ENCODE peak calls at places on chromosomes 4 and X, in six cellular contexts. One of them, this sample, is unnamed.

GRCh38 chr4:128320656-128321055 is 33.0 kb upstream of the PGRMC2 start:
- DNase-seq in left ventricle myocardium inferior: no peak
- DNase-seq in CD4-positive, alpha-beta T cell: no peak
- DNase-seq in AG09309: no peak
- DNase-seq in dorsolateral prefrontal cortex: no peak
- DNase-seq in stomach: no peak
- DNase-seq in this sample: no peak

GRCh38 chr4:108450236-108450898 is 170.0 kb upstream of the RPL34 start:
- DNase-seq in left ventricle myocardium inferior: no peak
- DNase-seq in CD4-positive, alpha-beta T cell: no peak
- DNase-seq in AG09309: no peak
- DNase-seq in dorsolateral prefrontal cortex: no peak
- DNase-seq in stomach: no peak
- DNase-seq in this sample: no peak

GRCh38 chr4:174646326-174646725 is 124.0 kb upstream of the HPGD start:
- DNase-seq in left ventricle myocardium inferior: no peak
- DNase-seq in CD4-positive, alpha-beta T cell: no peak
- DNase-seq in AG09309: no peak
- DNase-seq in dorsolateral prefrontal cortex: no peak
- DNase-seq in stomach: no peak
- DNase-seq in this sample: no peak

GRCh38 chr4:148445903-148446261 is 3.7 kb upstream of the NR3C2 start:
- DNase-seq in left ventricle myocardium inferior: no peak
- DNase-seq in CD4-positive, alpha-beta T cell: no peak
- DNase-seq in AG09309: no peak
- DNase-seq in dorsolateral prefrontal cortex: no peak
- DNase-seq in stomach: no peak
- DNase-seq in this sample: no peak

GRCh38 chr4:4422856-4423485 is 36.1 kb downstream of the NSG1 start:
- DNase-seq in left ventricle myocardium inferior: no peak
- DNase-seq in CD4-positive, alpha-beta T cell: no peak
- DNase-seq in AG09309: no peak
- DNase-seq in dorsolateral prefrontal cortex: peak
- DNase-seq in stomach: no peak
- DNase-seq in this sample: no peak

GRCh38 chr4:11608992-11609391 is 180.3 kb upstream of the HS3ST1 start:
- DNase-seq in left ventricle myocardium inferior: no peak
- DNase-seq in CD4-positive, alpha-beta T cell: no peak
- DNase-seq in AG09309: no peak
- DNase-seq in dorsolateral prefrontal cortex: no peak
- DNase-seq in stomach: no peak
- DNase-seq in this sample: no peak

GRCh38 chr4:107036602-107037151 is 564 bp upstream of the DKK2 start:
- DNase-seq in left ventricle myocardium inferior: no peak
- DNase-seq in CD4-positive, alpha-beta T cell: no peak
- DNase-seq in AG09309: no peak
- DNase-seq in dorsolateral prefrontal cortex: no peak
- DNase-seq in stomach: no peak
- DNase-seq in this sample: no peak

GRCh38 chr4:141432000-141432712 is 204.2 kb upstream of the IL15 start:
- DNase-seq in left ventricle myocardium inferior: no peak
- DNase-seq in CD4-positive, alpha-beta T cell: no peak
- DNase-seq in AG09309: no peak
- DNase-seq in dorsolateral prefrontal cortex: no peak
- DNase-seq in stomach: no peak
- DNase-seq in this sample: no peak

GRCh38 chrX:68175569-68175968 is 257.7 kb downstream of the OPHN1 start:
- DNase-seq in left ventricle myocardium inferior: no peak
- DNase-seq in CD4-positive, alpha-beta T cell: no peak
- DNase-seq in AG09309: peak
- DNase-seq in dorsolateral prefrontal cortex: no peak
- DNase-seq in stomach: no peak
- DNase-seq in this sample: no peak

GRCh38 chr4:187460016-187460415 is 535.6 kb upstream of the ZFP42 start:
- DNase-seq in left ventricle myocardium inferior: no peak
- DNase-seq in CD4-positive, alpha-beta T cell: no peak
- DNase-seq in AG09309: no peak
- DNase-seq in dorsolateral prefrontal cortex: no peak
- DNase-seq in stomach: no peak
- DNase-seq in this sample: no peak

GRCh38 chrX:136147966-136148365 is 633 bp downstream of the FHL1 start:
- DNase-seq in left ventricle myocardium inferior: no peak
- DNase-seq in CD4-positive, alpha-beta T cell: no peak
- DNase-seq in AG09309: no peak
- DNase-seq in dorsolateral prefrontal cortex: no peak
- DNase-seq in stomach: no peak
- DNase-seq in this sample: no peak

DNA sequence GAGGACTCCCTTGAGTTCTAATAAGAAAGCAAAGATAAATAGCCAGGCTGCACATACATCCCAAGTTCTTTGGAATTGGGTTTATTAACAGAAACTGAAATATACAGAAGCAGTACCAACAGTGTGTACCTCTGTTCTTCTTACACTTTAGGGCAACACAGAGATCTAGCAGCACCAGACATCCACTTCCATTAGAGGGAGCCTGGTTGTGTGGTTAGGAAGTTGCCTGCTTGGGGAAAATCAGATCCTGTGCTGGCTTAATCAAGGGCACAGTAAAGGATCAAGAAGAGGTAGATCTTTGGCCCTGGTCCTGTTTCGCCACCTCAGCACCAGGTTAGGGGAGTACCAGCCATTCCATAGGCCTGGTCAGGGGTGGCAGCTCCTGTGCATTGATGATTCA is 231.1 kb upstream of the ARHGAP24 start:
- DNase-seq in left ventricle myocardium inferior: no peak
- DNase-seq in CD4-positive, alpha-beta T cell: no peak
- DNase-seq in AG09309: no peak
- DNase-seq in dorsolateral prefrontal cortex: no peak
- DNase-seq in stomach: no peak
- DNase-seq in this sample: no peak
- TF ChIP-seq CTCF in left ventricle myocardium inferior: peak
- TF ChIP-seq CTCF in CD4-positive, alpha-beta T cell: no peak
- TF ChIP-seq CTCF in AG09309: no peak
- TF ChIP-seq CTCF in dorsolateral prefrontal cortex: no peak
- TF ChIP-seq CTCF in stomach: no peak
- TF ChIP-seq CTCF in this sample: no peak

GRCh38 chrX:8919801-8920200 is 114.1 kb downstream of the FAM9B start:
- DNase-seq in left ventricle myocardium inferior: no peak
- DNase-seq in CD4-positive, alpha-beta T cell: no peak
- DNase-seq in AG09309: no peak
- DNase-seq in dorsolateral prefrontal cortex: no peak
- DNase-seq in stomach: no peak
- DNase-seq in this sample: no peak
- TF ChIP-seq CTCF in left ventricle myocardium inferior: no peak
- TF ChIP-seq CTCF in CD4-positive, alpha-beta T cell: no peak
- TF ChIP-seq CTCF in AG09309: no peak
- TF ChIP-seq CTCF in dorsolateral prefrontal cortex: no peak
- TF ChIP-seq CTCF in stomach: no peak
- TF ChIP-seq CTCF in this sample: no peak

GRCh38 chr4:155616112-155616511 is 50.5 kb upstream of the GUCY1A1 start:
- DNase-seq in left ventricle myocardium inferior: no peak
- DNase-seq in CD4-positive, alpha-beta T cell: no peak
- DNase-seq in AG09309: no peak
- DNase-seq in dorsolateral prefrontal cortex: no peak
- DNase-seq in stomach: no peak
- DNase-seq in this sample: no peak

GRCh38 chr4:155614111-155614762 is 52.4 kb upstream of the GUCY1A1 start:
- DNase-seq in left ventricle myocardium inferior: no peak
- DNase-seq in CD4-positive, alpha-beta T cell: no peak
- DNase-seq in AG09309: no peak
- DNase-seq in dorsolateral prefrontal cortex: no peak
- DNase-seq in stomach: no peak
- DNase-seq in this sample: no peak

GRCh38 chr4:155618183-155618838 is 48.3 kb upstream of the GUCY1A1 start:
- DNase-seq in left ventricle myocardium inferior: no peak
- DNase-seq in CD4-positive, alpha-beta T cell: no peak
- DNase-seq in AG09309: no peak
- DNase-seq in dorsolateral prefrontal cortex: no peak
- DNase-seq in stomach: no peak
- DNase-seq in this sample: no peak

GRCh38 chr4:155617312-155617711 is 49.3 kb upstream of the GUCY1A1 start:
- DNase-seq in left ventricle myocardium inferior: no peak
- DNase-seq in CD4-positive, alpha-beta T cell: no peak
- DNase-seq in AG09309: no peak
- DNase-seq in dorsolateral prefrontal cortex: no peak
- DNase-seq in stomach: no peak
- DNase-seq in this sample: no peak

GRCh38 chr4:155615054-155615887 is 51.4 kb upstream of the GUCY1A1 start:
- DNase-seq in left ventricle myocardium inferior: no peak
- DNase-seq in CD4-positive, alpha-beta T cell: no peak
- DNase-seq in AG09309: no peak
- DNase-seq in dorsolateral prefrontal cortex: no peak
- DNase-seq in stomach: no peak
- DNase-seq in this sample: no peak
- TF ChIP-seq CTCF in left ventricle myocardium inferior: no peak
- TF ChIP-seq CTCF in CD4-positive, alpha-beta T cell: no peak
- TF ChIP-seq CTCF in AG09309: no peak
- TF ChIP-seq CTCF in dorsolateral prefrontal cortex: no peak
- TF ChIP-seq CTCF in stomach: no peak
- TF ChIP-seq CTCF in this sample: no peak

DNA sequence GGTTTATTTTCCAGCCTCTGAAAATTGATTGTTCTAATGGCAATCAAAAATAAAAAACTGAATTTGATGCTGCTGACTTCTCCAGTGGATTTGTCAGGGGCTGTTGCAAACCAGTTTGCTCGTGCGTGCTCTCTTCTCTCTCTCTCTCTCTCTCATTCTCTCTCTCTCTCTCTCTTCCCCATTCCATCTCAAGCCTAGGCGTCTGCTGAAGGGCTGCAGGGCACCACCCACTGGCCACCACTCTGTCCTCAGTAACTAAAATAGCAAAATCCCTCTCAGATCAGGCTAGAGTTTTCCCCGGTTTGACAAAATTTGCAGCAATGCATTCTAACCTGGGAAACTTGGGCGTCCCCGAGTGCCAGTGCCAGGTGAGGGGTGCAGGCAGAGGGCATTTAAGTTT is 19.4 kb downstream of the NKX6-1 start:
- DNase-seq in left ventricle myocardium inferior: no peak
- DNase-seq in CD4-positive, alpha-beta T cell: no peak
- DNase-seq in AG09309: no peak
- DNase-seq in dorsolateral prefrontal cortex: no peak
- DNase-seq in stomach: no peak
- DNase-seq in this sample: no peak
- TF ChIP-seq CTCF in left ventricle myocardium inferior: no peak
- TF ChIP-seq CTCF in CD4-positive, alpha-beta T cell: no peak
- TF ChIP-seq CTCF in AG09309: no peak
- TF ChIP-seq CTCF in dorsolateral prefrontal cortex: no peak
- TF ChIP-seq CTCF in stomach: no peak
- TF ChIP-seq CTCF in this sample: no peak

GRCh38 chr4:150598906-150599305 is 17.0 kb downstream of the MAB21L2 start:
- DNase-seq in left ventricle myocardium inferior: no peak
- DNase-seq in CD4-positive, alpha-beta T cell: no peak
- DNase-seq in AG09309: no peak
- DNase-seq in dorsolateral prefrontal cortex: no peak
- DNase-seq in stomach: no peak
- DNase-seq in this sample: no peak

GRCh38 chr4:150591904-150592303 is 10.0 kb downstream of the MAB21L2 start:
- DNase-seq in left ventricle myocardium inferior: no peak
- DNase-seq in CD4-positive, alpha-beta T cell: no peak
- DNase-seq in AG09309: no peak
- DNase-seq in dorsolateral prefrontal cortex: no peak
- DNase-seq in stomach: no peak
- DNase-seq in this sample: no peak

GRCh38 chr4:150589174-150589573 is 7.2 kb downstream of the MAB21L2 start:
- DNase-seq in left ventricle myocardium inferior: no peak
- DNase-seq in CD4-positive, alpha-beta T cell: no peak
- DNase-seq in AG09309: no peak
- DNase-seq in dorsolateral prefrontal cortex: no peak
- DNase-seq in stomach: no peak
- DNase-seq in this sample: no peak

GRCh38 chr4:150591284-150591874 is 9.4 kb downstream of the MAB21L2 start:
- DNase-seq in left ventricle myocardium inferior: no peak
- DNase-seq in CD4-positive, alpha-beta T cell: no peak
- DNase-seq in AG09309: no peak
- DNase-seq in dorsolateral prefrontal cortex: no peak
- DNase-seq in stomach: no peak
- DNase-seq in this sample: no peak

DNA sequence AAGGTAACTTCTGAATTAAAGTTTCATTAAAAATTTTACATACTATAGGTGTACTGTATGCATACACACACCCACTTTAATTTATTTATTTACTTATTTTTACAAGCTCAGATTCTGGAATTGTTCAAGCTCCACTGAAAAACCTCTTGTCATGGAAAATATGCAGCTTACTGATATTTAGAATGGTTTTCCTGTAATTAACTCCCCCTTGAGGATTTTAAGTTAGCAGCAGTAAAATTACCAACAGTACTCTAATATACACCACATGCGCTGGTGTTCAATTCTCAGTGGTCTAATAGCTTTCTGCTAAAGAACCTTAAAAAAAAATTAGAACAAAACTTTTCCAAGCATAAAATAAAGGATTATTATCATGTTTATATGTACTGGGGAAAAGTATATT is 12.0 kb downstream of the MAB21L2 start:
- DNase-seq in left ventricle myocardium inferior: no peak
- DNase-seq in CD4-positive, alpha-beta T cell: no peak
- DNase-seq in AG09309: peak
- DNase-seq in dorsolateral prefrontal cortex: no peak
- DNase-seq in stomach: no peak
- DNase-seq in this sample: no peak
- TF ChIP-seq CTCF in left ventricle myocardium inferior: peak
- TF ChIP-seq CTCF in CD4-positive, alpha-beta T cell: no peak
- TF ChIP-seq CTCF in AG09309: peak
- TF ChIP-seq CTCF in dorsolateral prefrontal cortex: no peak
- TF ChIP-seq CTCF in stomach: no peak
- TF ChIP-seq CTCF in this sample: no peak

DNA sequence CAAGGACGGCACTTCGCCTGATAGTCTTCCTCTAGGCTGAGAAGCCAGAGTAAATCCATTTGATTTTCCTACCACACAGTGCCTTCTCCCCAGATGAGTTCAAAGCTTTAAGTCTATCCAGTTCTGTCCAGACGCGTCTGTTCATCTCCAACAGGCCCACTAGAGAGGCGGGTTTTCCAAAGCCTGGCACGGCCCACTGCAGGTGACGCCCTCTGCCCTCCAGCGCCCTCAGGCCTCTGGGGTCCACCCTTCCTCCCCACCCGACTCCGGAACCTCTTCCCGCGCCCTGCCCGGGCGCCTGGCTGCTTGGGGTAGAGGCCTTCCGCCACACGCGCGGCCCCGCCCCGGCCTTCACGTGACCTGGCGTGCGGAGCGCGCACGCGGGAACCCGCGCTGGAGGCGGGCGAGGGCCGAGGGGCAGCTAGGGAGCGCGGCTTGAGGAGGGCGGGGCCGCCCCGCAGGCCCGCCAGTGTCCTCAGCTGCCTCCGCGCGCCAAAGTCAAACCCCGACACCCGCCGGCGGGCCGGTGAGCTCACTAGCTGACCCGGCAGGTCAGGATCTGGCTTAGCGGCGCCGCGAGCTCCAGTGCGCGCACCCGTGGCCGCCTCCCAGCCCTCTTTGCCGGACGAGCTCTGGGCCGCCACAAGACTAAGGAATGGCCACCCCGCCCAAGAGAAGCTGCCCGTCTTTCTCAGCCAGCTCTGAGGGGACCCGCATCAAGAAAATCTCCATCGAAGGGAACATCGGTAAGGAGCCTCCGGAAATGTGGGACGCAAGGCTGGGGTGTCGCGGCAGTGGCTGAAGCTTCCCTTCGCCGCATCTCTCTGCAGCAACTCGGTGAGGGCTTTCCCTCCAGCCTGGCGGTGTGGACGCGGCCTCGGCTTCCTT is at the start of gene DCK:
- DNase-seq in left ventricle myocardium inferior: peak
- DNase-seq in CD4-positive, alpha-beta T cell: peak
- DNase-seq in AG09309: peak
- DNase-seq in dorsolateral prefrontal cortex: peak
- DNase-seq in stomach: peak
- DNase-seq in this sample: peak
- TF ChIP-seq CTCF in left ventricle myocardium inferior: peak
- TF ChIP-seq CTCF in CD4-positive, alpha-beta T cell: no peak
- TF ChIP-seq CTCF in AG09309: no peak
- TF ChIP-seq CTCF in dorsolateral prefrontal cortex: peak
- TF ChIP-seq CTCF in stomach: no peak
- TF ChIP-seq CTCF in this sample: no peak

This sample was measured in Calu3.